ENCODE peak calls at places on chromosomes 11 and 22, in seven cellular contexts. B is GM20000, U is H9, X is cardiac fibroblast, Z is fibroblast of pulmonary artery, G is MM.1S, H is gastrocnemius medialis. C is an unnamed sample.

GRCh38 chr11:15795378-15795777 is 561.0 kb downstream of the SOX6 start:
- DNase-seq in U (no peak), B (no peak), Z (no peak), H (no peak), X (no peak), G (no peak), C (no peak)

GRCh38 chr11:85752890-85753581 is 57.9 kb downstream of the SYTL2 start:
- DNase-seq in H (peak; percentile 35), B (no peak), X (no peak), G (no peak), Z (no peak), U (no peak), C (no peak)

GRCh38 chr11:85685820-85686459 is at the start of gene CCDC89:
- DNase-seq in H (peak; percentile 84), B (no peak), G (no peak), Z (peak; percentile 98), X (peak; percentile 97), U (no peak), C (no peak)

GRCh38 chr22:46072030-46072881 is 78.1 kb upstream of the PPARA start:
- DNase-seq in G (peak; percentile 41), Z (peak; percentile 54), H (peak; percentile 56), U (peak; percentile 63), B (peak; percentile 73), X (peak; percentile 67), C (peak; percentile 62)

GRCh38 chr11:14386895-14387480 is 28.0 kb upstream of the RRAS2 start:
- DNase-seq in G (no peak), H (no peak), U (peak; percentile 78), B (no peak), Z (peak; percentile 89), X (peak; percentile 91), C (no peak)

GRCh38 chr22:45680932-45681700 is 9.5 kb downstream of the ATXN10 start:
- DNase-seq in X (peak; percentile 38), B (no peak), U (no peak), G (no peak), Z (peak; percentile 40), H (no peak), C (no peak)

GRCh38 chr11:12807621-12808020 is 133.4 kb downstream of the TEAD1 start:
- DNase-seq in U (no peak), H (no peak), G (peak; percentile 57), Z (no peak), X (no peak), B (no peak), C (no peak)

GRCh38 chr11:12205330-12205729 is 94.9 kb downstream of the MICAL2 start:
- DNase-seq in Z (peak; percentile 64), X (peak; percentile 65), H (no peak), B (no peak), G (no peak), U (no peak), C (no peak)

GRCh38 chr22:32144875-32145274 is 14.2 kb downstream of the C22orf42 start:
- DNase-seq in U (no peak), G (no peak), B (no peak), X (no peak), H (no peak), Z (no peak), C (no peak)

GRCh38 chr11:65911682-65912568 is 6.9 kb downstream of the C11orf68 start:
- DNase-seq in H (peak; percentile 46), U (peak; percentile 79), Z (peak; percentile 80), G (no peak), B (no peak), X (peak; percentile 87), C (no peak)

GRCh38 chr11:2357246-2357645 is 19.9 kb upstream of the CD81 start:
- DNase-seq in B (no peak), U (no peak), G (no peak), H (no peak), Z (no peak), X (no peak), C (no peak)

GRCh38 chr11:63687845-63688244 is 6.5 kb downstream of the RTN3 start:
- DNase-seq in G (no peak), H (no peak), B (no peak), Z (no peak), X (no peak), U (no peak), C (no peak)

GRCh38 chr11:116657842-116658825 is 114.7 kb downstream of the BUD13 start:
- DNase-seq in B (no peak), G (no peak), U (peak; percentile 29), Z (no peak), X (no peak), H (no peak), C (no peak)

GRCh38 chr22:38755155-38755910 is 465 bp downstream of the SUN2 start:
- DNase-seq in U (peak; percentile 64), B (peak; percentile 88), G (peak; percentile 75), X (peak; percentile 87), Z (peak; percentile 68), H (peak; percentile 97), C (peak; percentile 81)

GRCh38 chr22:50082961-50083461 is 2.2 kb downstream of the MLC1 start:
- DNase-seq in Z (no peak), G (peak; percentile 71), B (no peak), H (peak; percentile 5), X (no peak), U (no peak), C (peak; percentile 22)

GRCh38 chr11:117809236-117810055 is 12.4 kb upstream of the DSCAML1 start:
- DNase-seq in X (peak; percentile 46), B (peak; percentile 59), G (no peak), Z (peak; percentile 44), H (peak; percentile 56), U (peak; percentile 81), C (peak; percentile 58)

DNA sequence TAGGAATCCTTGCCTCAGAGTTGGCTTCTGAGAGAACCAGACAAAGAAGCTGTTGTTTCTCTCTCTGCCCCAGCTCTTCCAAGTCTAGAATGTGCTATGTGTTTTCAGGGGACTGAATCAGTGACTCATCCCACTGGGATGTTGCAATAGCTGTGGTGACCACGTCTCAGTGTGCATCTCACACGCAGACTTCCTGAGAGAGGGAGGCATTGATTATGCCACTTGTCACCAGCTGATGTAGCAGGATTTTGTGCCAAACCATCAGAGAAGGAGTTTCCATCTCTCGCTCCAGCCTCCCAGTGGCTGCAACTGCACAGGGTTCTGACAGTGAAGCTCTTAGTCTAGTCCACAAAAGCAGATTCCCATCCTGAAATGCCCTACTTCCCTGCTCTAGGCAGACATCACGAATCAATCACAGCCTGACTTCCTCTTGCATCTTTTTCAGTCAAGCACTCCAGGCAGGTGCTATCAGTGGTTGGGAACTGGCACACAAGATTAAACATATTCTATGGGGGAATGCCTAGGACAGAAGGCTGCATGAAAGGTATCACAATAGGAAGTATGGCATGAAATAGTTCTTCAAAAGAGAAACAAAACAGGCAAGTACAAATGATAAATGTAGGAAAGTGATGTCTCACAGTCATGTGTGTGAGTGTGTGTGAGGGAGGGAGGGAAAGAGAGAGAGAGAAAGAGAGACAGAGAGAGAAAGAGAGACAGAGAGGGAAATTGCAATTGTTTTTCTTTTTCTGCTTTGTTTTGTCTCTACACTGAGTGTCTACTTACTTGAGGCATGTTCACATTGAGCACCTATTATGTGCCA is 456.0 kb downstream of the MIAT start:
- DNase-seq in H (peak; percentile 71), U (no peak), X (peak; percentile 93), G (no peak), Z (peak; percentile 96), B (no peak), C (no peak)
- TF ChIP-seq CTCF in H (no peak), U (no peak), X (peak; percentile 7), G (no peak), Z (peak; percentile 20), B (no peak), C (no peak)

GRCh38 chr22:35253946-35254345 is 3.3 kb upstream of the HMGXB4 start:
- DNase-seq in X (no peak), U (no peak), G (no peak), B (no peak), H (no peak), Z (no peak), C (no peak)

GRCh38 chr22:35258144-35258988 is 1.1 kb downstream of the HMGXB4 start:
- DNase-seq in U (peak; percentile 46), X (peak; percentile 28), H (no peak), G (peak; percentile 18), B (no peak), Z (peak; percentile 25), C (no peak)

GRCh38 chr22:35257002-35257320 is 332 bp upstream of the HMGXB4 start:
- DNase-seq in H (no peak), B (peak; percentile 14), Z (no peak), G (no peak), X (no peak), U (no peak), C (no peak)

GRCh38 chr22:35257321-35258143 is at the start of gene HMGXB4:
- DNase-seq in H (peak; percentile 79), Z (peak; percentile 90), U (peak; percentile 82), G (peak; percentile 93), X (peak; percentile 92), B (peak; percentile 94), C (peak; percentile 94)
- TF ChIP-seq CTCF in H (peak; percentile 39), Z (no peak), U (peak; percentile 35), G (no peak), X (no peak), B (peak; percentile 20), C (no peak)

DNA sequence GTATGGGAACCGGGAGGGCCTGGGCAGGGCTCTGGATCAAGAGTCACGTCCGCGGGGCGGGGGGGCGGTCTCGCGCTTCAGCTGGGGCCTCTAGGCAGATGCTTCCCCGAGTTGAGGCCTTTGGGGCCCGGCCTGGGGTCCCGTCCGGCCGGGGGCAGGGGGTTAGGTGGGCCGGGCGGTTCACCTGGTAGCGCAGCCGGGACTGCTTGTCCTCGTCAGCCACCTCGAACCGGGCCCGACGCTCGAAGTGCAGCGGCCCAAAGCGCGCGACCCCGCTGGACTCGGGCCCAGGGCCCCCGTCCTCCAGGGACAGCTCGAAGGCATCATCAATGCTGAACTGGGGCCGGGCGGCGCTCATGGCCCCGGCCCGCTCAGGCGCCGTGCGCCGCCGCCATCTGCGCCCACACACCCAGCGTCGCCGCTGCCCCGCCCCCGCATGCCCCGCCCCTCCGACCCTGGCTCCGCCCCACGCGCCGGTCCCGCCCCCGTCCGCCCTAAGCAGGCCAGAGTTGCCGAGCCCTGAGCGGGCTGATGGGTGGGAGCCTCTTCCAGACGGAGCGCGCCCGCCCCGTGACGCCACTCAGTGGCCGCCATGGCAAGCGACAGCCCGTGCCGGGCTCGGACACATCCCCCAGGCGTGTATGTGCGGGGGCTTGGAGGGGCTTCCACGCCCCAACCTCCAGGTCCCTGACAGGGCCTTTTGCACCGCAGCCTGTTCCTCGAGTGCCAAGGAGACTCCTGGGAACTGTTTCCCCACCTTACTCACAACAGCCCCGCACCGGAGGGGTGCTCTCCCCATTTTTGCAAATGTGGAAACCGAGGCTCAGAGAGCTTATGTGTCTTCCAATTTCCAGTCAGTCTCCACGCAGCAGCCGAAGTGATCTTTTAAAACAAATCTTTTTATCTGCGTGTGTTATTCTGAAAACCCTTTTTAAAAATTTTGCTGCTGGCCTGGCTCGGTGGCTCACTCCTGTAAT is at the start of gene TMEM134:
- DNase-seq in Z (peak; percentile 93), B (peak; percentile 98), H (peak; percentile 91), G (peak; percentile 92), U (peak; percentile 94), X (peak; percentile 95), C (peak; percentile 97)
- TF ChIP-seq CTCF in Z (peak; percentile 24), B (peak; percentile 72), H (peak; percentile 58), G (peak; percentile 57), U (peak; percentile 55), X (peak; percentile 21), C (peak; percentile 76)

GRCh38 chr11:21180194-21180593 is 510.8 kb downstream of the NELL1 start:
- DNase-seq in X (no peak), G (no peak), Z (no peak), B (no peak), U (no peak), H (no peak), C (no peak)

GRCh38 chr11:21169639-21170038 is 500.3 kb downstream of the NELL1 start:
- DNase-seq in G (no peak), X (no peak), H (no peak), Z (no peak), B (no peak), U (no peak), C (no peak)

GRCh38 chr11:21177379-21177778 is 508.0 kb downstream of the NELL1 start:
- DNase-seq in Z (no peak), U (no peak), X (no peak), B (no peak), G (no peak), H (no peak), C (no peak)

GRCh38 chr11:21174781-21175180 is 505.4 kb downstream of the NELL1 start:
- DNase-seq in H (no peak), U (no peak), B (no peak), X (no peak), Z (no peak), G (no peak), C (no peak)
- TF ChIP-seq CTCF in H (no peak), U (no peak), B (no peak), X (no peak), Z (no peak), G (no peak), C (no peak)